ENCODE peak calls at places on chromosomes 3 and 15, in four cellular contexts. O is NB4, A is cardiac fibroblast, B is hepatocyte. G is an unnamed sample.

GRCh38 chr15:99983171-99983891 is 250.1 kb upstream of the LYSMD4 start:
- DNase-seq in O (no peak), A (no peak), B (no peak), G (peak)

GRCh38 chr3:148450819-148451218 is 246.9 kb upstream of the AGTR1 start:
- DNase-seq in O (no peak), A (no peak), B (peak), G (no peak)

GRCh38 chr3:30263238-30263920 is 343.0 kb upstream of the TGFBR2 start:
- DNase-seq in O (peak), A (no peak), B (no peak), G (no peak)

GRCh38 chr3:183244219-183244618 is 8.8 kb upstream of the B3GNT5 start:
- DNase-seq in O (peak), A (peak), B (no peak), G (no peak)

GRCh38 chr15:64749999-64750657 is 25.3 kb downstream of the RBPMS2 start:
- DNase-seq in O (no peak), A (peak), B (no peak), G (peak)

GRCh38 chr3:87873136-87873535 is 185.7 kb downstream of the CGGBP1 start:
- DNase-seq in O (peak), A (peak), B (no peak), G (no peak)

GRCh38 chr15:69035205-69035917 is 20.9 kb downstream of the NOX5 start:
- DNase-seq in O (no peak), A (peak), B (peak), G (peak)

GRCh38 chr15:95446854-95447253 is 883.6 kb upstream of the NR2F2 start:
- DNase-seq in O (peak), A (no peak), B (no peak), G (no peak)

GRCh38 chr3:48990636-48991421 is 788 bp downstream of the P4HTM start:
- DNase-seq in O (no peak), A (peak), B (peak), G (no peak)

GRCh38 chr3:52792413-52792812 is 2.2 kb upstream of the ITIH3 start:
- DNase-seq in O (no peak), A (no peak), B (no peak), G (peak)

GRCh38 chr15:26665950-26666921 is 106.6 kb downstream of the GABRB3 start:
- DNase-seq in O (peak), A (no peak), B (peak), G (peak)

GRCh38 chr15:34239151-34239761 is 14.4 kb downstream of the EMC4 start:
- DNase-seq in O (no peak), A (peak), B (no peak), G (no peak)

GRCh38 chr15:101101676-101102075 is 150.2 kb downstream of the CHSY1 start:
- DNase-seq in O (no peak), A (no peak), B (no peak), G (no peak)

GRCh38 chr15:63041982-63042878 is at the start of gene TPM1:
- DNase-seq in O (no peak), A (peak), B (peak), G (peak)
- TF ChIP-seq CTCF in O (no peak), A (no peak), B (peak), G (no peak)

DNA sequence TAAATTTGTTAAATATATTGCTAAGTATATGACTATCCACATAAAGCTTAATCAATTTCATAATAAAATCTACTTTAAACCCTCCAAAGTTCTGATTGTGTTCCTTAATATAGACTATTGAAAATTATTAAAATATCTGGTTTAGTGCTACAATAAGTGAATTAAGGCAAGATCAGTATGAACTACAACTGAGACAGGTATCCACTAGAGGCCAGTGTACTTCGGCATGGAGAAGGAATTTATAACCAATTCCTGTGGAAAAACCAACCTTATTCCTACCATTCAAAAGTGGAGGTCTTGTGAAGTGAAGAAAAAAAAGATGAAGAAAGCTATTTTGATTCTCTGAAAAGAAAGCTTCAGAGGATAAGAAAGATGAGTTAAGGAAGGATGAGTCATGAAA is 237.7 kb downstream of the SUCLG2 start:
- DNase-seq in O (no peak), A (peak), B (no peak), G (no peak)
- TF ChIP-seq CTCF in O (no peak), A (peak), B (peak), G (no peak)

GRCh38 chr15:66498501-66499386 is 1.2 kb upstream of the SNAPC5 start:
- DNase-seq in O (peak), A (peak), B (peak), G (no peak)
- TF ChIP-seq CTCF in O (peak), A (peak), B (peak), G (peak)

GRCh38 chr3:57582470-57583168 is 14.5 kb downstream of the ARF4 start:
- DNase-seq in O (peak), A (no peak), B (peak), G (no peak)
- TF ChIP-seq CTCF in O (peak), A (no peak), B (peak), G (no peak)

DNA sequence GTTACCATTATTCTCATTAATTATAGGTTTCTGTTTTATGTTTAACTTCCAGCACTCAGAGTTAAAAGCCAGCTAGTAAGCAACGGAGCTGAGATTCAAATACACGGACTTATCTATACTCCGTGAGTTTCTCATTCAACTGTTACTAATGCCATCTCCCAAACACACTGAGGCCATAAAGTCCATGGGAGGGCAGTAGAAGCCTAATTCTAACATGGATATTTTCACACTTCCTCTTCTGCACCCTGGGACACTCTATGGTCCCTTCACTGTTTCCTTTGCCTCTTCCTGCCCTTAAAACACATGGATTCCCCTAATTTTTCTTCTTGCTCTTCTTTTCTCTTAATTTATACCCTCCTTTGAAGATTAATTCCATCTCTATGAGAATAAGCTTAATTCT is 245.0 kb downstream of the KLF13 start:
- DNase-seq in O (peak), A (peak), B (no peak), G (no peak)
- TF ChIP-seq CTCF in O (peak), A (peak), B (peak), G (no peak)

DNA sequence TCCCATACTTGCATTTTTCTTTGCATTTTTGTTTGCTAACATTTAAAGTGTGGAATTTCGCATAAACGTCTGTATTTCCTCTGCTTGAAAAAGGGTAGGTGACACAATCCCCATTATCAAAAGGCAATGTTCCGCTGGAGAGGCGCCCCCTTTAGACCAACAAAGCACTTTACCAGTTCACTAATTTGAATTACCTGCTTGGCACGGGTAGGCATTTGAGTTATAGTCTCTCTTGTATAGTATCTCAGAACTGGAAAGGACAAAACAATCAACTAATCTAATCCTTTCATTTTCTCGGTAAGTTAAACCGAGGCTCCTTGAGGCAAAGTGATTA is 775 bp upstream of the CCDC39 start:
- DNase-seq in O (peak), A (peak), B (peak), G (peak)
- TF ChIP-seq CTCF in O (no peak), A (peak), B (peak), G (peak)

GRCh38 chr3:22117751-22118346 is 366.8 kb upstream of the ZNF385D start:
- DNase-seq in O (peak), A (peak), B (peak), G (no peak)
- TF ChIP-seq CTCF in O (peak), A (peak), B (peak), G (peak)

GRCh38 chr15:40746916-40747418 is 8.1 kb downstream of the RMDN3 start:
- DNase-seq in O (peak), A (peak), B (no peak), G (no peak)

GRCh38 chr15:40743466-40743865 is 11.6 kb downstream of the RMDN3 start:
- DNase-seq in O (no peak), A (no peak), B (no peak), G (no peak)

GRCh38 chr15:40747685-40748631 is 7.1 kb downstream of the RMDN3 start:
- DNase-seq in O (no peak), A (no peak), B (no peak), G (no peak)

GRCh38 chr15:40744810-40745152 is 10.3 kb downstream of the RMDN3 start:
- DNase-seq in O (no peak), A (no peak), B (no peak), G (no peak)

DNA sequence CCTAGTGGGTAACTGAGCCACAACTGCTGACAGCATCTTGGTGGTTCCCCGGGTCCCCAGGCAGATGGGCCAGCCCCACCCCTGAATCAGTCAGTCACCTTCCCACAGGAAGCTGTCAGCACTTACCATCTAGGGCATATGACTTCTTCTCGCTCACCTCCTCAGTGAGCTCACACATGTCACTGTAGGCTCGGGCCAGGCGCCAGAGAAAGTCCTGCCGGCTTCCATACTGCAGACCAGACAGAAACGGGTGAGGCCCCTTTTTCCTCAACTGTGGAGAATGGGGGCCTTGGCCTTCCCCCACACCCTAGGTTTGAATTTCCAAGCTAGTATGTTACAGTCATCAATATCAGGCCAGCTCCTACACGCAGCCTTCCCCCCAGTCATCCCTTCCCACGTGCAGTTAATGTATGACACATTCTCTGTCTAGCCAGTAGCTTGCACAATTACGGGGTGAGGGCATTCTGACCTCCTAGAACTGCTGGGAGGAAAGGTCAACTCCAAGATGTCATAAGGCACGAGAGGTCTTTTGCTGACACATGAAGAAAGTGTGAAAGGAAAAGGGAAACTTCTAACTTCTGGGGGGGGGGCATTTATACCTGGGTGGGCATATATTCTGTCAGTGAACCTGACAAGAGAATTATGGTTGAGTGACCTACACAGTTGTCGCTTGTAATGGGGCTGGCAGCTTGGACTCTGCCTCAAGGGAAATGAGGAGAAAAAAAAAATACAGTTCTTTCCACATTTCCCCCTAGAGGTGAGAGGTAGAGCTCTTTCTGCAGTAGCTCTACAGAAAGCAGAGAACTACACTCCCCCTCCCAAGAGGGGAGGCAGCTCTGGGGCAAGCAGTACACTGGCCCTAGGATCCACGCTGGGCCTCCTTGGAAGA is 10.9 kb downstream of the RMDN3 start:
- DNase-seq in O (peak), A (peak), B (peak), G (no peak)
- TF ChIP-seq CTCF in O (no peak), A (no peak), B (no peak), G (no peak)

DNA sequence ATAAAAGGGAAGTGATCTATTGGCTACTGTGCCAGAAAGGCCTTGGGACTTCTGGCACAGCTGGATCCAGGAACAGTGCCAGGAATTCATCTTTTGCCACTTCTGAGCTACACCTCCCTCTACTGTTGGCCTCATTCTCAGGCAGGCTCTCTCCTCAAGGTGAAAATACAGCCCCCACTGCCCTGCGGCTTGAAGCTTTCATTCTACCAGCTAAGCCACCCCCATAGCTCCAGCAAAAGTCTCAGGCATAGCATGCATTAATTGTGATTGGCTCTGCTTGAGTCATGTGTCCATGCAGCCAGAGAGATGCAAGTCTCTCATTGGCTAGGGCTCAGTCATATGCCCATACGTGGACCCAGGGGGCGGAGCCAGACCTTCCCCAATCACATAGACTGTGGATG is 142.4 kb downstream of the TPRA1 start:
- DNase-seq in O (no peak), A (no peak), B (no peak), G (no peak)
- TF ChIP-seq CTCF in O (no peak), A (no peak), B (no peak), G (no peak)

DNA sequence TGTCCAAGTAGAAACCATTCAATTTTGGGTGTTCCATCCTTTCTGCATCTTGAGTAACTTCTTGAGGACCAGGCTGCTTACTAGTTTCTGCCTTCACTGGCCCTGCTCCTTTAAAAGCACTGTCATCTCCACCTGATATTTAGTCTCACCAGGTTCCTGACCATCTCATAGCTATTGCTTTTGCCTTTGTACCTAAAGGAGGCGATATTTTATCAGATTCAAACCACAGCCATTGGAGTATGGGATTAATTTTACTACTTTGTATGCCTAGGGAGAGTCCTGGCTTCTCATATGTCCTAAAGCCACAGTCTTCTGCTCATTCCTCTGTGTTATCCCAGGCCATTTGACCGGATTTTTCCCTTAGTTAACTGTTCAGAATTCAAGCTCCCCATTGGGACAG is 51.8 kb upstream of the RFX7 start:
- DNase-seq in O (no peak), A (peak), B (no peak), G (no peak)
- TF ChIP-seq CTCF in O (no peak), A (no peak), B (no peak), G (no peak)

G was measured in endothelial cell.